ENCODE peak calls at places on chromosome 13, in four cellular contexts. B, H, K and C are unnamed samples. For H3K9me3, the result is how much of the 10 kb centered on the place peaks cover.

GRCh38 chr13:69565334-69565733 is 542.3 kb upstream of the ATXN8OS start:
- DNase-seq in B (no peak), K (no peak), H (no peak), C (no peak)

GRCh38 chr13:111969551-111970135 is 97.3 kb upstream of the SOX1 start:
- DNase-seq in H (no peak), B (no peak), K (no peak), C (no peak)

GRCh38 chr13:85536706-85537105 is 262.5 kb downstream of the SLITRK6 start:
- DNase-seq in H (no peak), K (no peak), B (no peak), C (no peak)

GRCh38 chr13:96020155-96020575 is 33.0 kb downstream of the UGGT2 start:
- DNase-seq in H (no peak), B (no peak), K (peak), C (no peak)

GRCh38 chr13:21834511-21834910 is 163.6 kb downstream of the FGF9 start:
- DNase-seq in B (no peak), H (no peak), K (no peak), C (no peak)

GRCh38 chr13:77696006-77696862 is 1.3 kb upstream of the SLAIN1 start:
- DNase-seq in B (no peak), K (no peak), H (no peak), C (no peak)

GRCh38 chr13:40639226-40639681 is 27.2 kb downstream of the FOXO1 start:
- DNase-seq in K (no peak), B (no peak), H (no peak), C (no peak)

GRCh38 chr13:28794370-28794769 is 25.8 kb upstream of the MTUS2 start:
- DNase-seq in K (no peak), H (no peak), B (no peak), C (no peak)

GRCh38 chr13:100532836-100533435 is 55.7 kb downstream of the GGACT start:
- DNase-seq in K (no peak), H (no peak), B (no peak), C (no peak)

GRCh38 chr13:76663941-76664340 is 222.3 kb downstream of the KCTD12 start:
- DNase-seq in B (no peak), K (no peak), H (no peak), C (no peak)

GRCh38 chr13:109700176-109700575 is 86.2 kb downstream of the IRS2 start:
- DNase-seq in H (peak), B (peak), K (peak), C (peak)

GRCh38 chr13:75250526-75251183 is 231.3 kb downstream of the TBC1D4 start:
- DNase-seq in H (no peak), K (no peak), B (no peak), C (no peak)

GRCh38 chr13:74070065-74070464 is 64.1 kb downstream of the KLF12 start:
- DNase-seq in B (no peak), H (no peak), K (peak), C (no peak)

GRCh38 chr13:97797553-97797952 is 155.9 kb upstream of the IPO5 start:
- DNase-seq in H (no peak), K (no peak), B (no peak), C (no peak)

GRCh38 chr13:25633108-25633507 is 261.3 kb downstream of the ATP8A2 start:
- DNase-seq in B (no peak), K (no peak), H (no peak), C (no peak)

GRCh38 chr13:29991343-29991742 is 140.9 kb upstream of the UBL3 start:
- DNase-seq in K (no peak), H (no peak), B (no peak), C (no peak)

DNA sequence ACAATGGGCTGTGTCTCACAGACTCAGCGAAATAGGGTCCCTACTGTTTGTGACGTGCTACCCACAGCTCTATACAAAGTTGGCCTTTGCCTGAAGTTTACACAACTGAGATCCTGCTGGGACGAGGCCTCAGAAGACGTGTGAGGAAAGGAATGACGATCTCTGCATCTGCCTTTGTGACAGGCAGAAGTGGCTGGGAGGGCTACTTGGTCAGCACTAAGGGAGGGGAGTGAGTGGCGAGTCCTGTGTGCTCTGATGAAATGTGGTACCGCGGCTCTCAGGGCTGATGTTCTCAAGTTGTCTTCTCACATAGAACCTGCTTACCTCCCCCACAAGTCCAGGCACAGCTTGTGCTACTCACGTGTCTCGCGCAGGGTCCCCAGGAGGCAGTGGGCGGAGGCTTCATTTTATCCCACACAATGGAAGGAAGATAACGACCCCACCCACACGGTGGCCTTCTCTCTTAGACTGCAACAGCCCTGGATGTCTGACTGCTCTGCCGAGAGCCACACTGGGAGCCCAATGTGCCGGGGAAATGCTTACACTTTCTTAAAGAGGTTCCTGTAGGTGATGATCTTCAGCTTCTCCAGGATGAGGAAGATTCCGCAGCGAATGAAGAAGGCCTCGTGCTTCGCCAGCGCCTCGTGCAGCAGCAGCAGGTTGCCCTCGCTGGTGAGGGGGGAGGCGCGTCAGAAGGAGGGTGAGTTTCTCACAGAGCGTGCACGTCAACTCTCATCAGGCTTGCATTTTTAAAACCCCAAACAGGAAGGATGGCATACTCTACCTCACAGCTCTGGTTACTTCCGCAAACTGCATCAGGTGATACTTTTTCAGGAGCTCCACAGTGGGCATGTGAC is 21.2 kb downstream of the PROZ start:
- DNase-seq in K (no peak), B (no peak), H (no peak), C (no peak)
- H3K27ac ChIP-seq in K (no peak), B (peak), H (no peak), C (no peak)

GRCh38 chr13:48233886-48234488 is 981 bp downstream of the ITM2B start:
- DNase-seq in H (no peak), K (no peak), B (no peak), C (no peak)
- H3K4me3 ChIP-seq in H (peak), K (peak), B (peak), C (peak)

DNA sequence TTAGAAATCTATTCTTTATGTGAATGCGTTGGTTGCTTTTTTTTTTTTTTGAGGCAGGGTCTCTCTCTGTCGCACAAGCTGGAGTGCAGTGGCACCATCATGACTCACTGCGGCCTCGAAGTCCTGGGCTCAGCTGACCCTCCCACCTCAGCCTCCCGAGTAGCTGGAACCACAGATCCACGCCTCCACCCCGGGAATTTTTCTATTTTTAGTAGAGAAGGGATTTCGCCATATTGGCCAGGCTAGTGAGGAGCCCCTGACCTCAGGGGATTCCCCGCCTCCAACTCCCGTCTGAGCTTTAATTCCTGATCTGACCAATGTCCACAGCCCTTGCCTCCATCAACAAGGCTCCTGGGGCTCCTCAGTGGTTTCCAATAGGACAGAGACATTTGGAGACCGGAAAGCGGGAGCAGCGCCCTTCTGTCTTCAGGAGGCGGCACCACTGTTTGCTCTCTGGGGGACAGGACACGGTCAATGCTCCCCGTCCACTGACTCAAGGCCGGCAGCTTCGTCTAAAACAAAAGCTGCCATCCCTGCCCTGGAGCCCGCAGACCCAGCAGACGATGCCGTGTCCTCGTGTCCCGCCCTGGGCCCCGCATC is 503 bp downstream of the TUBA3C start:
- DNase-seq in H (peak), K (no peak), B (no peak), C (no peak)
- H3K9me3 ChIP-seq in H (under half), K (under half), B (under half), C (under half)

GRCh38 chr13:32135655-32136054 is 104.1 kb downstream of the FRY start:
- DNase-seq in H (no peak), B (no peak), K (no peak), C (no peak)
- H3K27ac ChIP-seq in H (no peak), B (peak), K (no peak), C (peak)